ENCODE peak calls at places on chromosomes 16 and 17, in nine cellular contexts. L is AG09309; D is Kasumi-1; P is nephron progenitor cell; T is sciatic nerve; C is dermis microvascular lymphatic vessel endothelial cell; V is cardiac fibroblast; B is CD4-positive, alpha-beta T cell; Z is stimulated activated CD4-positive, alpha-beta T cell treated with anti-CD3 and anti-CD28 coated beads, Interleukin-4, amount 100 ng/mL, for 24 hours. Q is an unnamed sample.

GRCh38 chr17:6303664-6304063 is 131.3 kb downstream of the AIPL1 start:
- DNase-seq in P (peak), D (no peak), C (peak), T (no peak), Z (no peak), B (no peak), V (peak), L (no peak), Q (no peak)

GRCh38 chr17:81246679-81247338 is 7.7 kb downstream of the NDUFAF8 start:
- DNase-seq in V (no peak), P (no peak), B (no peak), Z (no peak), D (no peak), C (no peak), T (no peak), L (no peak), Q (no peak)

GRCh38 chr17:50627782-50628601 is 6.7 kb upstream of the ABCC3 start:
- DNase-seq in T (no peak), V (no peak), B (no peak), C (no peak), Z (no peak), P (peak), D (no peak), L (no peak), Q (no peak)

GRCh38 chr17:69761767-69762321 is 313.2 kb upstream of the KCNJ16 start:
- DNase-seq in B (no peak), L (peak), P (no peak), C (peak), Z (no peak), V (peak), D (no peak), T (no peak), Q (no peak)

GRCh38 chr17:47741109-47741792 is 8.2 kb downstream of the TBX21 start:
- DNase-seq in T (peak), C (no peak), D (no peak), P (no peak), B (no peak), Z (no peak), V (no peak), L (no peak), Q (no peak)

GRCh38 chr17:1521067-1521466 is 4.7 kb upstream of the INPP5K start:
- DNase-seq in B (no peak), C (no peak), D (no peak), Z (no peak), L (no peak), T (no peak), P (no peak), V (no peak), Q (no peak)

GRCh38 chr17:78933025-78933958 is 8.1 kb upstream of the TIMP2 start:
- DNase-seq in C (peak), Z (peak), V (peak), L (peak), P (no peak), B (no peak), T (no peak), D (peak), Q (peak)

GRCh38 chr16:66924527-66925321 is 611 bp downstream of the RRAD start:
- DNase-seq in T (no peak), D (no peak), C (peak), P (peak), B (no peak), L (no peak), Z (peak), V (no peak), Q (no peak)